ENCODE peak calls at places on chromosomes 13 and 19, in four cellular contexts. D, Z, T and A are unnamed samples.

GRCh38 chr13:110683203-110683883 is 22.6 kb downstream of the CARS2 start:
- DNase-seq in D (peak), T (peak), Z (peak), A (no peak)

GRCh38 chr13:80604094-80604493 is 263.2 kb upstream of the SPRY2 start:
- DNase-seq in D (no peak), Z (peak), T (no peak), A (no peak)

GRCh38 chr13:72151241-72151640 is 284.2 kb upstream of the DACH1 start:
- DNase-seq in D (peak), T (no peak), Z (peak), A (no peak)

GRCh38 chr19:12985049-12985776 is 10.1 kb upstream of the NFIX start:
- DNase-seq in Z (peak), T (peak), D (peak), A (peak)

GRCh38 chr19:7874080-7874856 is at the start of gene PRR36:
- DNase-seq in T (no peak), D (no peak), Z (no peak), A (no peak)

GRCh38 chr13:45595968-45596367 is 19.6 kb downstream of the ERICH6B start:
- DNase-seq in D (peak), Z (no peak), T (no peak), A (no peak)

GRCh38 chr19:22438011-22438410 is 15.9 kb upstream of the ZNF98 start:
- DNase-seq in Z (no peak), D (no peak), T (no peak), A (no peak)

GRCh38 chr13:33637978-33638743 is 179.8 kb upstream of the RFC3 start:
- DNase-seq in T (no peak), Z (peak), D (peak), A (no peak)

GRCh38 chr19:13539332-13539731 is 33.1 kb upstream of the CACNA1A start:
- DNase-seq in Z (no peak), D (no peak), T (no peak), A (no peak)

GRCh38 chr13:22040810-22041364 is 370.0 kb downstream of the FGF9 start:
- DNase-seq in T (no peak), D (no peak), Z (no peak), A (no peak)

GRCh38 chr13:48560657-48561337 is 27.9 kb upstream of the RCBTB2 start:
- DNase-seq in D (no peak), T (no peak), Z (no peak), A (no peak)

GRCh38 chr13:26442541-26442940 is 114.9 kb upstream of the WASF3 start:
- DNase-seq in T (no peak), D (no peak), Z (peak), A (no peak)

GRCh38 chr19:37452500-37453245 is 14.6 kb downstream of the ZNF569 start:
- DNase-seq in Z (no peak), T (no peak), D (no peak), A (no peak)

GRCh38 chr19:56096665-56097064 is 24.4 kb downstream of the ZNF787 start:
- DNase-seq in T (no peak), Z (no peak), D (no peak), A (no peak)

GRCh38 chr19:18119243-18120105 is 21.9 kb downstream of the MAST3 start:
- DNase-seq in Z (no peak), T (peak), D (peak), A (peak)

GRCh38 chr13:71477735-71478134 is 389.3 kb downstream of the DACH1 start:
- DNase-seq in D (no peak), Z (no peak), T (no peak), A (peak)

GRCh38 chr13:32001392-32001768 is 30.2 kb upstream of the FRY start:
- DNase-seq in Z (peak), T (no peak), D (peak), A (peak)

GRCh38 chr13:113978741-113979481 is 5.0 kb upstream of the C13orf46 start:
- DNase-seq in T (peak), Z (peak), D (no peak), A (no peak)

GRCh38 chr13:76993473-76993872 is 1.6 kb downstream of the CLN5 start:
- DNase-seq in Z (no peak), T (no peak), D (no peak), A (no peak)
- H3K4me3 ChIP-seq in Z (peak), T (no peak), D (peak), A (peak)

DNA sequence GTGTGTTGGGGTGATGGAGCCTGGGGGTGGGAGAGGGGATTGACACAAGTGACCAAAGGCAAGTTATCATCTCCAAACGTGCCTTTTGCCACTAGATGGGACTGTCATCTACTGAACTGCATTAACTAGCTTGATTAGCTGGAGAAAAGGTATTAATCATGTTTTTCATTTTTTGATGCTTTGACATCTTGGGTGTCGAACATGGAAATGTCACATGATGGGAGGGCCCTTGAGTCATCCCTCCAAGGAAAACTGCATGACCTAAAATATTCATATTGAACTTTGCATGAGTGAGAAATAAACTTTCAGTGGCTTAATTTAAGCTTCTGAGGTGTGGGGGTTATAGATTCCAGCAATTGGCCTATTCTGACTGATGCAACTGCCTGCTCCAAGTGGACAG is 73.3 kb downstream of the ALOX5AP start:
- DNase-seq in T (no peak), D (no peak), Z (no peak), A (no peak)
- TF ChIP-seq CTCF in T (no peak), D (peak), Z (no peak), A (no peak)

GRCh38 chr19:1088419-1089066 is 6.6 kb downstream of the POLR2E start:
- DNase-seq in T (no peak), D (no peak), Z (no peak), A (no peak)
- H3K4me3 ChIP-seq in T (no peak), D (no peak), Z (no peak), A (no peak)

GRCh38 chr19:36054733-36055686 is at the start of gene WDR62:
- DNase-seq in Z (no peak), T (peak), D (peak), A (peak)
- TF ChIP-seq CTCF in Z (no peak), T (no peak), D (no peak), A (no peak)